ENCODE peak calls at places on chromosomes 3 and 15, in four cellular contexts. T, V, Y and Q are unnamed samples. For H3K27me3, the result is how much of the 10 kb centered on the place peaks cover.

GRCh38 chr15:39594056-39594763 is 13.3 kb downstream of the THBS1 start:
- DNase-seq in Y (no peak), V (peak), T (no peak), Q (no peak)

GRCh38 chr3:104546301-104546700 is 820.4 kb upstream of the ALCAM start:
- DNase-seq in T (no peak), Y (no peak), V (no peak), Q (no peak)

GRCh38 chr3:105647047-105647446 is 221.8 kb downstream of the CBLB start:
- DNase-seq in Y (no peak), V (peak), T (no peak), Q (peak)

GRCh38 chr15:101318810-101319200 is 23.8 kb upstream of the SNRPA1 start:
- DNase-seq in T (peak), V (no peak), Y (no peak), Q (no peak)

GRCh38 chr15:88089019-88089603 is 167.4 kb downstream of the NTRK3 start:
- DNase-seq in T (no peak), V (peak), Y (no peak), Q (no peak)

GRCh38 chr3:120344349-120344748 is 4.8 kb downstream of the LRRC58 start:
- DNase-seq in V (peak), T (no peak), Y (peak), Q (no peak)

GRCh38 chr15:70308011-70308761 is 210.5 kb upstream of the TLE3 start:
- DNase-seq in T (no peak), V (no peak), Y (no peak), Q (no peak)

GRCh38 chr3:59290358-59290757 is 240.5 kb upstream of the CFAP20DC start:
- DNase-seq in Y (no peak), T (no peak), V (peak), Q (no peak)

GRCh38 chr15:49242820-49243219 is 72.8 kb downstream of the GALK2 start:
- DNase-seq in T (no peak), V (peak), Y (no peak), Q (peak)

GRCh38 chr3:55006277-55006676 is 78.4 kb upstream of the LRTM1 start:
- DNase-seq in V (no peak), T (no peak), Y (no peak), Q (peak)

GRCh38 chr15:89165677-89166076 is 55.7 kb downstream of the RLBP1 start:
- DNase-seq in V (no peak), Y (no peak), T (no peak), Q (no peak)

DNA sequence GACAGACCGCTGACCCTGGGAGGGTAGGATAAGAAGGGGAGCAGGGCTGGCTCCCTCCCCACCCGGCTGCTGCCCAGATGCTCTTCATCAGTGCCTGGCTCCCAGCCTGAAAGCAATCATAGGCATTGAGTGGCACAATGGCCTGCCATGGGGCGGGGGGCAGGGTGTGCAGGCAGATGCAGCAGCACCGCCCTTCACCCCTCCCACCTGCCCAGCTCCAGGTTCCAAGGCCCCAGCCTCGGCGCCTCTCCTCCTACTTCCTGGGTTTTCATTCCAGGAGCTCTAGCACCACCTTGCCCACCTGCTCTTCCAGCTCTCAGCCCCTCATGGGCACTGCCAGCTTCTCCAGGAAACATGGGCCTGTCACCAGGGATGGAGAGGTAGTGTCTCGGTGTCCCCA is 101.7 kb downstream of the MEGF11 start:
- DNase-seq in T (peak), V (no peak), Y (no peak), Q (no peak)
- H3K27me3 ChIP-seq in T (under half), V (under half), Y (under half), Q (under half)

GRCh38 chr3:13884851-13885703 is 5.2 kb upstream of the WNT7A start:
- DNase-seq in T (peak), Y (peak), V (no peak), Q (no peak)
- H3K27me3 ChIP-seq in T (under half), Y (under half), V (under half), Q (under half)

GRCh38 chr15:53000412-53000811 is 210.3 kb upstream of the ONECUT1 start:
- DNase-seq in Y (no peak), T (no peak), V (no peak), Q (no peak)

GRCh38 chr15:52994290-52994689 is 204.2 kb upstream of the ONECUT1 start:
- DNase-seq in T (no peak), Y (no peak), V (no peak), Q (no peak)

DNA sequence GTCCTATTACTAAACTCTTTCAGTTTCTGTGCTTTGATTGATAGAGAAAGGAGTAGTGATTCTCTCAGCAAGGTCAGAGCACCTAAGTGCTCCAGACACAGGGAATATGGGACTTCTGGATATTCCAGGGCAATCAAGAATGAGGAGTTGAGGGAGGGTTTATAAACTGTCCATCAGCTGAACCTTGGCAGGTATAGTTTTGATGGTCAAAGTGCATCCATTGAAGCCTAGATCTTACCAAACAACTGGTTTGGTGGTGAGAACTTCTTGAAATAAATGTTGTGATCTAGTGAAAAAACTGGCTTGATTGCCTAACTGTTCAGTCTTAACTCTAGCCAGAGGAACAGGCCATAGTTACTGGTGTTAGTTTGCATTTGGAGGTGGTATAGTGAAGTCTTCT is 207.0 kb upstream of the ONECUT1 start:
- DNase-seq in T (no peak), Y (no peak), V (no peak), Q (no peak)
- H3K27me3 ChIP-seq in T (under half), Y (under half), V (under half), Q (under half)

GRCh38 chr3:76198086-76198485 is 412.7 kb upstream of the ZNF717 start:
- DNase-seq in Y (no peak), T (no peak), V (no peak), Q (no peak)
- H3K27me3 ChIP-seq in Y (under half), T (under half), V (under half), Q (under half)